ENCODE peak calls at places on chromosomes 12 and 14, in five cellular contexts. V is B cell, W is A549, N is fibroblast of mammary gland, O is frontal cortex. M is an unnamed sample.

GRCh38 chr12:132797820-132798570 is 30.7 kb downstream of the GOLGA3 start:
- DNase-seq in O (no peak), N (no peak), V (no peak), W (no peak), M (no peak)

GRCh38 chr14:94897092-94897491 is 127.2 kb upstream of the GSC start:
- DNase-seq in N (peak; percentile 78), O (no peak), V (no peak), W (no peak), M (no peak)

GRCh38 chr14:21049263-21049662 is 7.1 kb downstream of the RNASE7 start:
- DNase-seq in N (peak; percentile 66), O (no peak), V (no peak), W (no peak), M (no peak)

GRCh38 chr12:132115500-132115899 is 28.6 kb downstream of the DDX51 start:
- DNase-seq in O (no peak), V (no peak), N (no peak), W (no peak), M (no peak)

GRCh38 chr12:24902521-24903304 is 46.2 kb downstream of the BCAT1 start:
- DNase-seq in V (peak; percentile 52), N (peak; percentile 30), O (peak; percentile 53), W (no peak), M (no peak)

GRCh38 chr14:59017285-59017965 is 171.0 kb upstream of the DAAM1 start:
- DNase-seq in O (no peak), N (no peak), V (no peak), W (no peak), M (no peak)

GRCh38 chr14:32564591-32564990 is 235.5 kb downstream of the AKAP6 start:
- DNase-seq in O (no peak), N (no peak), W (no peak), V (no peak), M (no peak)

GRCh38 chr12:51970904-51971646 is 19.6 kb downstream of the ACVR1B start:
- DNase-seq in V (peak; percentile 39), N (peak; percentile 31), O (no peak), W (peak; percentile 66), M (no peak)

GRCh38 chr12:104536841-104537240 is 80.1 kb downstream of the CHST11 start:
- DNase-seq in N (peak; percentile 38), O (no peak), V (peak; percentile 38), W (no peak), M (no peak)

GRCh38 chr12:90026516-90026915 is 317.9 kb upstream of the ATP2B1 start:
- DNase-seq in N (no peak), W (no peak), V (no peak), O (no peak), M (no peak)

GRCh38 chr14:77151245-77151644 is 9.7 kb upstream of the ZDHHC22 start:
- DNase-seq in W (peak; percentile 55), N (peak; percentile 8), V (no peak), O (no peak), M (no peak)